ENCODE peak calls at places on chromosomes 3 and 15, in four cellular contexts. B is GM03348; L is PC-9; Q is stimulated activated CD8-positive, alpha-beta memory T cell treated with anti-CD3 and anti-CD28 coated beads, Interleukin-15, amount 100 ng/mL, for 1 hour. O is an unnamed sample.

GRCh38 chr3:122668930-122669730 is 11.5 kb upstream of the PARP14 start:
- DNase-seq in B (peak), L (peak), Q (no peak), O (peak)

GRCh38 chr3:54882114-54882833 is 45.6 kb downstream of the LRTM1 start:
- DNase-seq in B (peak), L (peak), Q (no peak), O (peak)

GRCh38 chr3:171736556-171736955 is 73.7 kb downstream of the PLD1 start:
- DNase-seq in B (no peak), L (no peak), Q (no peak), O (no peak)

GRCh38 chr15:30827625-30828303 is 76.0 kb upstream of the FAN1 start:
- DNase-seq in B (no peak), L (no peak), Q (no peak), O (no peak)

GRCh38 chr15:38817427-38818155 is 253.0 kb upstream of the RASGRP1 start:
- DNase-seq in B (peak), L (peak), Q (peak), O (peak)

GRCh38 chr3:66722675-66723074 is 221.9 kb upstream of the LRIG1 start:
- DNase-seq in B (peak), L (no peak), Q (no peak), O (peak)

GRCh38 chr3:8607285-8608040 is 37.1 kb downstream of the SSUH2 start:
- DNase-seq in B (peak), L (peak), Q (no peak), O (peak)

GRCh38 chr3:171383206-171384018 is 76.8 kb downstream of the TNIK start:
- DNase-seq in B (peak), L (peak), Q (no peak), O (peak)

GRCh38 chr3:100850156-100850555 is 140.9 kb downstream of the TFG start:
- DNase-seq in B (no peak), L (no peak), Q (no peak), O (no peak)

GRCh38 chr3:24135280-24135679 is 190.2 kb downstream of the NR1D2 start:
- DNase-seq in B (no peak), L (no peak), Q (no peak), O (peak)

GRCh38 chr15:88375234-88375926 is 91.8 kb downstream of the MRPL46 start:
- DNase-seq in B (peak), L (no peak), Q (no peak), O (peak)

GRCh38 chr3:123660276-123660675 is 75.4 kb upstream of the HACD2 start:
- DNase-seq in B (no peak), L (no peak), Q (no peak), O (no peak)

GRCh38 chr3:154953538-154953937 is 126.6 kb upstream of the MME start:
- DNase-seq in B (no peak), L (no peak), Q (no peak), O (no peak)

GRCh38 chr15:57640935-57641682 is 49.4 kb downstream of the MYZAP start:
- DNase-seq in B (peak), L (no peak), Q (no peak), O (peak)

GRCh38 chr15:70356062-70356860 is 258.5 kb upstream of the TLE3 start:
- DNase-seq in B (no peak), L (no peak), Q (no peak), O (no peak)

GRCh38 chr3:177525987-177526712 is 328.9 kb upstream of the TBL1XR1 start:
- DNase-seq in B (peak), L (peak), Q (no peak), O (peak)

GRCh38 chr3:63934041-63934440 is 21.9 kb upstream of the SCAANT1 start:
- DNase-seq in B (no peak), L (no peak), Q (no peak), O (no peak)

GRCh38 chr15:33310481-33311311 is at the start of gene RYR3:
- DNase-seq in B (peak), L (no peak), Q (no peak), O (peak)

GRCh38 chr15:43886558-43886957 is 59.8 kb downstream of the WDR76 start:
- DNase-seq in B (no peak), L (no peak), Q (no peak), O (no peak)

GRCh38 chr3:154786724-154787123 is 293.4 kb upstream of the MME start:
- DNase-seq in B (no peak), L (no peak), Q (no peak), O (no peak)

GRCh38 chr3:172314616-172315015 is 133.6 kb downstream of the GHSR start:
- DNase-seq in B (no peak), L (no peak), Q (no peak), O (no peak)

GRCh38 chr15:56040081-56041035 is 46.9 kb upstream of the NEDD4 start:
- DNase-seq in B (peak), L (peak), Q (no peak), O (peak)

GRCh38 chr15:59609730-59610712 is 1.6 kb upstream of the GCNT3 start:
- DNase-seq in B (no peak), L (no peak), Q (no peak), O (no peak)

GRCh38 chr15:39946862-39947261 is 12.9 kb downstream of the EIF2AK4 start:
- DNase-seq in B (peak), L (no peak), Q (no peak), O (peak)

GRCh38 chr3:83514130-83514914 is 1444.5 kb upstream of the CADM2 start:
- DNase-seq in B (no peak), L (peak), Q (no peak), O (no peak)

GRCh38 chr15:80489030-80489594 is 84.9 kb downstream of the ARNT2 start:
- DNase-seq in B (peak), L (no peak), Q (no peak), O (peak)

GRCh38 chr3:194351952-194352536 is 916 bp upstream of the CPN2 start:
- DNase-seq in B (no peak), L (no peak), Q (no peak), O (no peak)